ENCODE peak calls at places on chromosomes 1 and 21, in five cellular contexts. One of them, this sample, is unnamed.

GRCh38 chr1:223109581-223110026 is 33.4 kb downstream of the TLR5 start:
- DNase-seq in hepatic stellate cell: no peak
- DNase-seq in germinal center: no peak
- DNase-seq in stimulated activated CD4-positive, alpha-beta T cell treated with anti-CD3 and anti-CD28 coated beads, Interleukin-2, amount 100 ng/mL, for 48 hours: no peak
- DNase-seq in CD8-positive, alpha-beta memory T cell: no peak
- DNase-seq in this sample: no peak

GRCh38 chr1:29269356-29269755 is 33.0 kb downstream of the PTPRU start:
- DNase-seq in stimulated activated CD4-positive, alpha-beta T cell treated with anti-CD3 and anti-CD28 coated beads, Interleukin-2, amount 100 ng/mL, for 48 hours: no peak
- DNase-seq in CD8-positive, alpha-beta memory T cell: no peak
- DNase-seq in hepatic stellate cell: no peak
- DNase-seq in germinal center: no peak
- DNase-seq in this sample: no peak

GRCh38 chr21:22200378-22201092 is 1202.3 kb downstream of the NCAM2 start:
- DNase-seq in CD8-positive, alpha-beta memory T cell: no peak
- DNase-seq in stimulated activated CD4-positive, alpha-beta T cell treated with anti-CD3 and anti-CD28 coated beads, Interleukin-2, amount 100 ng/mL, for 48 hours: no peak
- DNase-seq in germinal center: no peak
- DNase-seq in hepatic stellate cell: no peak
- DNase-seq in this sample: no peak

GRCh38 chr1:52059326-52059725 is 3.2 kb downstream of the BTF3L4 start:
- DNase-seq in germinal center: no peak
- DNase-seq in CD8-positive, alpha-beta memory T cell: no peak
- DNase-seq in stimulated activated CD4-positive, alpha-beta T cell treated with anti-CD3 and anti-CD28 coated beads, Interleukin-2, amount 100 ng/mL, for 48 hours: no peak
- DNase-seq in hepatic stellate cell: peak; percentile 47
- DNase-seq in this sample: no peak

GRCh38 chr1:89873757-89874156 is 52.9 kb downstream of the LRRC8D start:
- DNase-seq in stimulated activated CD4-positive, alpha-beta T cell treated with anti-CD3 and anti-CD28 coated beads, Interleukin-2, amount 100 ng/mL, for 48 hours: no peak
- DNase-seq in germinal center: no peak
- DNase-seq in hepatic stellate cell: peak; percentile 28
- DNase-seq in CD8-positive, alpha-beta memory T cell: no peak
- DNase-seq in this sample: no peak

GRCh38 chr1:180507826-180508724 is 5.7 kb upstream of the ACBD6 start:
- DNase-seq in hepatic stellate cell: peak; percentile 51
- DNase-seq in CD8-positive, alpha-beta memory T cell: no peak
- DNase-seq in germinal center: no peak
- DNase-seq in stimulated activated CD4-positive, alpha-beta T cell treated with anti-CD3 and anti-CD28 coated beads, Interleukin-2, amount 100 ng/mL, for 48 hours: no peak
- DNase-seq in this sample: no peak

GRCh38 chr1:176522310-176522846 is 59.4 kb downstream of the PAPPA2 start:
- DNase-seq in CD8-positive, alpha-beta memory T cell: no peak
- DNase-seq in stimulated activated CD4-positive, alpha-beta T cell treated with anti-CD3 and anti-CD28 coated beads, Interleukin-2, amount 100 ng/mL, for 48 hours: no peak
- DNase-seq in germinal center: no peak
- DNase-seq in hepatic stellate cell: no peak
- DNase-seq in this sample: no peak

GRCh38 chr1:116678732-116679090 is 11.2 kb upstream of the IGSF3 start:
- DNase-seq in germinal center: no peak
- DNase-seq in CD8-positive, alpha-beta memory T cell: no peak
- DNase-seq in hepatic stellate cell: no peak
- DNase-seq in stimulated activated CD4-positive, alpha-beta T cell treated with anti-CD3 and anti-CD28 coated beads, Interleukin-2, amount 100 ng/mL, for 48 hours: no peak
- DNase-seq in this sample: no peak

GRCh38 chr1:232382671-232383070 is 247.3 kb downstream of the SIPA1L2 start:
- DNase-seq in germinal center: no peak
- DNase-seq in CD8-positive, alpha-beta memory T cell: no peak
- DNase-seq in hepatic stellate cell: no peak
- DNase-seq in stimulated activated CD4-positive, alpha-beta T cell treated with anti-CD3 and anti-CD28 coated beads, Interleukin-2, amount 100 ng/mL, for 48 hours: no peak
- DNase-seq in this sample: no peak

GRCh38 chr1:93749894-93750301 is 68.3 kb upstream of the BCAR3 start:
- DNase-seq in hepatic stellate cell: no peak
- DNase-seq in stimulated activated CD4-positive, alpha-beta T cell treated with anti-CD3 and anti-CD28 coated beads, Interleukin-2, amount 100 ng/mL, for 48 hours: no peak
- DNase-seq in CD8-positive, alpha-beta memory T cell: no peak
- DNase-seq in germinal center: peak; percentile 67
- DNase-seq in this sample: no peak

GRCh38 chr1:8020032-8020431 is 6.1 kb downstream of the ERRFI1 start:
- DNase-seq in germinal center: no peak
- DNase-seq in CD8-positive, alpha-beta memory T cell: no peak
- DNase-seq in hepatic stellate cell: no peak
- DNase-seq in stimulated activated CD4-positive, alpha-beta T cell treated with anti-CD3 and anti-CD28 coated beads, Interleukin-2, amount 100 ng/mL, for 48 hours: no peak
- DNase-seq in this sample: no peak

GRCh38 chr21:27206368-27206982 is 239.6 kb upstream of the ADAMTS5 start:
- DNase-seq in stimulated activated CD4-positive, alpha-beta T cell treated with anti-CD3 and anti-CD28 coated beads, Interleukin-2, amount 100 ng/mL, for 48 hours: no peak
- DNase-seq in CD8-positive, alpha-beta memory T cell: no peak
- DNase-seq in germinal center: no peak
- DNase-seq in hepatic stellate cell: peak; percentile 6
- DNase-seq in this sample: no peak

GRCh38 chr1:211829343-211830054 is 1.1 kb downstream of the LPGAT1 start:
- DNase-seq in stimulated activated CD4-positive, alpha-beta T cell treated with anti-CD3 and anti-CD28 coated beads, Interleukin-2, amount 100 ng/mL, for 48 hours: no peak
- DNase-seq in hepatic stellate cell: peak; percentile 28
- DNase-seq in CD8-positive, alpha-beta memory T cell: no peak
- DNase-seq in germinal center: no peak
- DNase-seq in this sample: no peak

GRCh38 chr1:101302831-101303511 is 66.2 kb downstream of the S1PR1 start:
- DNase-seq in germinal center: no peak
- DNase-seq in hepatic stellate cell: no peak
- DNase-seq in stimulated activated CD4-positive, alpha-beta T cell treated with anti-CD3 and anti-CD28 coated beads, Interleukin-2, amount 100 ng/mL, for 48 hours: no peak
- DNase-seq in CD8-positive, alpha-beta memory T cell: no peak
- DNase-seq in this sample: no peak

GRCh38 chr1:10776206-10776905 is 20.1 kb downstream of the CASZ1 start:
- DNase-seq in stimulated activated CD4-positive, alpha-beta T cell treated with anti-CD3 and anti-CD28 coated beads, Interleukin-2, amount 100 ng/mL, for 48 hours: no peak
- DNase-seq in CD8-positive, alpha-beta memory T cell: no peak
- DNase-seq in hepatic stellate cell: no peak
- DNase-seq in germinal center: no peak
- DNase-seq in this sample: no peak

GRCh38 chr1:56194911-56195310 is 384.5 kb downstream of the PLPP3 start:
- DNase-seq in stimulated activated CD4-positive, alpha-beta T cell treated with anti-CD3 and anti-CD28 coated beads, Interleukin-2, amount 100 ng/mL, for 48 hours: no peak
- DNase-seq in germinal center: no peak
- DNase-seq in hepatic stellate cell: no peak
- DNase-seq in CD8-positive, alpha-beta memory T cell: no peak
- DNase-seq in this sample: no peak

GRCh38 chr1:112808861-112809684 is 93.9 kb upstream of the PPM1J start:
- DNase-seq in hepatic stellate cell: peak; percentile 80
- DNase-seq in CD8-positive, alpha-beta memory T cell: peak; percentile 29
- DNase-seq in germinal center: peak; percentile 74
- DNase-seq in stimulated activated CD4-positive, alpha-beta T cell treated with anti-CD3 and anti-CD28 coated beads, Interleukin-2, amount 100 ng/mL, for 48 hours: peak; percentile 65
- DNase-seq in this sample: peak; percentile 27

GRCh38 chr1:62597281-62597680 is at the start of gene ANGPTL3:
- DNase-seq in germinal center: no peak
- DNase-seq in CD8-positive, alpha-beta memory T cell: no peak
- DNase-seq in hepatic stellate cell: no peak
- DNase-seq in stimulated activated CD4-positive, alpha-beta T cell treated with anti-CD3 and anti-CD28 coated beads, Interleukin-2, amount 100 ng/mL, for 48 hours: no peak
- DNase-seq in this sample: no peak

GRCh38 chr21:33070921-33071877 is 1.3 kb downstream of the OLIG1 start:
- DNase-seq in stimulated activated CD4-positive, alpha-beta T cell treated with anti-CD3 and anti-CD28 coated beads, Interleukin-2, amount 100 ng/mL, for 48 hours: peak; percentile 26
- DNase-seq in hepatic stellate cell: no peak
- DNase-seq in CD8-positive, alpha-beta memory T cell: no peak
- DNase-seq in germinal center: no peak
- DNase-seq in this sample: no peak

GRCh38 chr1:94737124-94737998 is 82.8 kb upstream of the SLC44A3 start:
- DNase-seq in hepatic stellate cell: no peak
- DNase-seq in CD8-positive, alpha-beta memory T cell: no peak
- DNase-seq in germinal center: no peak
- DNase-seq in stimulated activated CD4-positive, alpha-beta T cell treated with anti-CD3 and anti-CD28 coated beads, Interleukin-2, amount 100 ng/mL, for 48 hours: no peak
- DNase-seq in this sample: no peak

GRCh38 chr1:151501474-151501873 is 9.7 kb upstream of the CGN start:
- DNase-seq in stimulated activated CD4-positive, alpha-beta T cell treated with anti-CD3 and anti-CD28 coated beads, Interleukin-2, amount 100 ng/mL, for 48 hours: no peak
- DNase-seq in hepatic stellate cell: no peak
- DNase-seq in CD8-positive, alpha-beta memory T cell: no peak
- DNase-seq in germinal center: no peak
- DNase-seq in this sample: no peak

GRCh38 chr1:175499595-175500367 is 243.6 kb downstream of the TNR start:
- DNase-seq in stimulated activated CD4-positive, alpha-beta T cell treated with anti-CD3 and anti-CD28 coated beads, Interleukin-2, amount 100 ng/mL, for 48 hours: no peak
- DNase-seq in CD8-positive, alpha-beta memory T cell: no peak
- DNase-seq in hepatic stellate cell: no peak
- DNase-seq in germinal center: no peak
- DNase-seq in this sample: no peak

GRCh38 chr1:181396171-181396670 is 87.1 kb upstream of the CACNA1E start:
- DNase-seq in stimulated activated CD4-positive, alpha-beta T cell treated with anti-CD3 and anti-CD28 coated beads, Interleukin-2, amount 100 ng/mL, for 48 hours: peak; percentile 31
- DNase-seq in CD8-positive, alpha-beta memory T cell: peak; percentile 88
- DNase-seq in hepatic stellate cell: no peak
- DNase-seq in germinal center: no peak
- DNase-seq in this sample: peak; percentile 58

GRCh38 chr1:77193951-77194350 is 25.3 kb downstream of the PIGK start:
- DNase-seq in germinal center: no peak
- DNase-seq in CD8-positive, alpha-beta memory T cell: no peak
- DNase-seq in stimulated activated CD4-positive, alpha-beta T cell treated with anti-CD3 and anti-CD28 coated beads, Interleukin-2, amount 100 ng/mL, for 48 hours: no peak
- DNase-seq in hepatic stellate cell: no peak
- DNase-seq in this sample: no peak